ENCODE peak calls at places on chromosomes 11 and 22, in ten cellular contexts. H is AG10803, U is HEK293T, A is GM20000, M is lower leg skin, G is PC-9, I is NCI-H524, Y is fibroblast of the conjunctiva, N is NCI-H345, X is GM04503. V is an unnamed sample.

GRCh38 chr11:24496371-24496727 is 504 bp upstream of the LUZP2 start:
- DNase-seq in H (no peak), U (peak; percentile 3), A (no peak), M (no peak), G (no peak), I (no peak), Y (no peak), N (no peak), X (no peak), V (no peak)

GRCh38 chr11:64880240-64881001 is 2.0 kb upstream of the EHD1 start:
- DNase-seq in H (no peak), U (no peak), A (peak; percentile 47), M (peak; percentile 89), G (no peak), I (no peak), Y (no peak), N (no peak), X (no peak), V (no peak)

GRCh38 chr11:114586797-114587196 is 8.8 kb downstream of the NXPE4 start:
- DNase-seq in H (no peak), U (no peak), A (no peak), M (no peak), G (no peak), I (no peak), Y (no peak), N (no peak), X (no peak), V (no peak)

GRCh38 chr11:47946682-47947575 is 33.4 kb upstream of the PTPRJ start:
- DNase-seq in H (peak; percentile 96), U (peak; percentile 45), A (no peak), M (peak; percentile 91), G (peak; percentile 93), I (no peak), Y (peak; percentile 85), N (no peak), X (peak; percentile 83), V (no peak)

GRCh38 chr11:7030836-7031235 is 10.6 kb downstream of the NLRP14 start:
- DNase-seq in H (no peak), U (no peak), A (no peak), M (no peak), G (no peak), I (no peak), Y (no peak), N (no peak), X (no peak), V (no peak)

GRCh38 chr11:65559535-65559934 is 1.4 kb upstream of the LTBP3 start:
- DNase-seq in H (no peak), U (no peak), A (no peak), M (no peak), G (no peak), I (no peak), Y (no peak), N (no peak), X (no peak), V (no peak)

GRCh38 chr11:131910491-131911387 is 540.3 kb downstream of the NTM start:
- DNase-seq in H (peak; percentile 54), U (no peak), A (peak; percentile 52), M (no peak), G (no peak), I (no peak), Y (no peak), N (peak; percentile 65), X (no peak), V (no peak)

GRCh38 chr11:85526564-85526963 is 100.6 kb downstream of the DLG2 start:
- DNase-seq in H (no peak), U (no peak), A (no peak), M (no peak), G (no peak), I (no peak), Y (no peak), N (no peak), X (no peak), V (no peak)

GRCh38 chr22:25153961-25154685 is 45.5 kb upstream of the CRYBB3 start:
- DNase-seq in H (peak; percentile 66), U (no peak), A (no peak), M (no peak), G (peak; percentile 83), I (no peak), Y (peak; percentile 32), N (no peak), X (peak; percentile 18), V (no peak)

GRCh38 chr11:134270250-134270714 is 5.9 kb upstream of the GLB1L3 start:
- DNase-seq in H (peak; percentile 16), U (peak; percentile 28), A (no peak), M (peak; percentile 40), G (no peak), I (no peak), Y (no peak), N (peak; percentile 35), X (no peak), V (no peak)

GRCh38 chr11:25794804-25795203 is 537.1 kb upstream of the ANO3 start:
- DNase-seq in H (no peak), U (no peak), A (no peak), M (peak; percentile 68), G (no peak), I (no peak), Y (no peak), N (no peak), X (no peak), V (no peak)

GRCh38 chr22:39598017-39598965 is 27.7 kb downstream of the CACNA1I start:
- DNase-seq in H (no peak), U (peak; percentile 79), A (peak; percentile 65), M (peak; percentile 89), G (peak; percentile 83), I (no peak), Y (no peak), N (peak; percentile 43), X (no peak), V (peak; percentile 87)

GRCh38 chr22:40035351-40035750 is 40.6 kb downstream of the FAM83F start:
- DNase-seq in H (no peak), U (no peak), A (no peak), M (peak; percentile 77), G (no peak), I (no peak), Y (no peak), N (no peak), X (no peak), V (no peak)

GRCh38 chr11:2300290-2300935 is 1.3 kb downstream of the C11orf21 start:
- DNase-seq in H (no peak), U (no peak), A (no peak), M (peak; percentile 81), G (no peak), I (no peak), Y (no peak), N (no peak), X (no peak), V (no peak)

GRCh38 chr11:65357856-65358356 is 3.4 kb downstream of the TIGD3 start:
- DNase-seq in H (no peak), U (no peak), A (no peak), M (no peak), G (no peak), I (no peak), Y (no peak), N (no peak), X (no peak), V (no peak)

GRCh38 chr11:128422576-128423370 is 164.6 kb downstream of the ETS1 start:
- DNase-seq in H (no peak), U (no peak), A (no peak), M (no peak), G (no peak), I (no peak), Y (no peak), N (peak; percentile 79), X (no peak), V (peak; percentile 45)

GRCh38 chr11:132177106-132177505 is 806.7 kb downstream of the NTM start:
- DNase-seq in H (peak; percentile 56), U (no peak), A (no peak), M (no peak), G (no peak), I (no peak), Y (peak; percentile 10), N (no peak), X (no peak), V (no peak)

GRCh38 chr11:35163707-35164496 is 24.9 kb downstream of the CD44 start:
- DNase-seq in H (no peak), U (no peak), A (peak; percentile 35), M (no peak), G (no peak), I (no peak), Y (no peak), N (no peak), X (no peak), V (peak; percentile 60)

GRCh38 chr22:20182378-20182777 is 31.5 kb upstream of the CCDC188 start:
- DNase-seq in H (no peak), U (no peak), A (no peak), M (no peak), G (no peak), I (no peak), Y (no peak), N (no peak), X (no peak), V (no peak)

GRCh38 chr11:60891103-60891741 is 15.2 kb downstream of the PRPF19 start:
- DNase-seq in H (no peak), U (no peak), A (no peak), M (peak; percentile 78), G (no peak), I (no peak), Y (no peak), N (no peak), X (no peak), V (no peak)

GRCh38 chr11:9624448-9624847 is 39.4 kb upstream of the SWAP70 start:
- DNase-seq in H (no peak), U (no peak), A (no peak), M (no peak), G (no peak), I (no peak), Y (no peak), N (no peak), X (no peak), V (no peak)

GRCh38 chr22:22408731-22409696 is 99.5 kb downstream of the ZNF280B start:
- DNase-seq in H (peak; percentile 13), U (peak; percentile 78), A (peak; percentile 73), M (peak; percentile 76), G (no peak), I (peak; percentile 43), Y (no peak), N (peak; percentile 11), X (no peak), V (peak; percentile 52)

GRCh38 chr11:97996762-97997161 is 1024.0 kb upstream of the CNTN5 start:
- DNase-seq in H (no peak), U (no peak), A (no peak), M (no peak), G (no peak), I (no peak), Y (no peak), N (no peak), X (no peak), V (no peak)

GRCh38 chr11:12162652-12163051 is 52.3 kb downstream of the MICAL2 start:
- DNase-seq in H (no peak), U (no peak), A (no peak), M (no peak), G (no peak), I (no peak), Y (no peak), N (no peak), X (no peak), V (no peak)

GRCh38 chr11:62708423-62709261 is 1.2 kb downstream of the GNG3 start:
- DNase-seq in H (no peak), U (no peak), A (no peak), M (no peak), G (peak; percentile 66), I (no peak), Y (no peak), N (peak; percentile 70), X (no peak), V (no peak)

GRCh38 chr22:35357883-35358621 is 22.8 kb upstream of the HMOX1 start:
- DNase-seq in H (peak; percentile 61), U (no peak), A (no peak), M (no peak), G (peak; percentile 78), I (no peak), Y (no peak), N (no peak), X (no peak), V (no peak)

GRCh38 chr11:3959918-3960295 is 104.4 kb downstream of the STIM1 start:
- DNase-seq in H (peak; percentile 62), U (no peak), A (no peak), M (no peak), G (no peak), I (no peak), Y (no peak), N (no peak), X (no peak), V (no peak)

GRCh38 chr22:36873614-36874308 is 13.0 kb downstream of the NCF4 start:
- DNase-seq in H (peak; percentile 78), U (peak; percentile 76), A (peak; percentile 73), M (no peak), G (peak; percentile 66), I (peak; percentile 60), Y (no peak), N (no peak), X (peak; percentile 19), V (peak; percentile 60)